ENCODE peak calls at places on chromosome 22, in four cellular contexts. D is ELR; G is retina; V is central memory CD4-positive, alpha-beta T cell. I is an unnamed sample.

GRCh38 chr22:39967103-39967829 is 7.1 kb downstream of the TMA7B start:
- DNase-seq in D (peak), G (peak), V (no peak), I (no peak)

GRCh38 chr22:36325163-36326031 is 62.4 kb downstream of the MYH9 start:
- DNase-seq in D (no peak), G (no peak), V (no peak), I (peak)

GRCh38 chr22:49929553-49929979 is 11.1 kb downstream of the CRELD2 start:
- DNase-seq in D (peak), G (peak), V (peak), I (peak)

GRCh38 chr22:49994361-49995058 is 18.1 kb downstream of the IL17REL start:
- DNase-seq in D (no peak), G (no peak), V (no peak), I (no peak)

GRCh38 chr22:44973829-44974228 is 36.0 kb downstream of the PHF21B start:
- DNase-seq in D (no peak), G (no peak), V (no peak), I (no peak)

GRCh38 chr22:50034126-50035081 is 21.8 kb upstream of the IL17REL start:
- DNase-seq in D (peak), G (no peak), V (no peak), I (no peak)

GRCh38 chr22:46936378-46936916 is 174.0 kb downstream of the TBC1D22A start:
- DNase-seq in D (no peak), G (peak), V (no peak), I (no peak)

GRCh38 chr22:41338614-41339212 is 37.4 kb downstream of the ZC3H7B start:
- DNase-seq in D (no peak), G (no peak), V (no peak), I (no peak)

GRCh38 chr22:24697141-24697540 is 77.4 kb downstream of the PIWIL3 start:
- DNase-seq in D (no peak), G (no peak), V (no peak), I (no peak)

GRCh38 chr22:49724893-49725489 is 102.7 kb downstream of the BRD1 start:
- DNase-seq in D (peak), G (peak), V (peak), I (peak)

GRCh38 chr22:43346521-43346929 is 3.4 kb upstream of the SCUBE1 start:
- DNase-seq in D (peak), G (peak), V (peak), I (peak)

GRCh38 chr22:24554316-24555159 is at the start of gene GUCD1:
- DNase-seq in D (peak), G (no peak), V (no peak), I (peak)

GRCh38 chr22:43448048-43448447 is 36.2 kb downstream of the MPPED1 start:
- DNase-seq in D (no peak), G (no peak), V (no peak), I (no peak)

GRCh38 chr22:47110817-47111443 is 348.5 kb downstream of the TBC1D22A start:
- DNase-seq in D (no peak), G (no peak), V (no peak), I (no peak)

GRCh38 chr22:38924197-38924952 is 33.0 kb upstream of the APOBEC3A start:
- DNase-seq in D (peak), G (no peak), V (no peak), I (peak)

GRCh38 chr22:44379817-44380560 is 67.2 kb upstream of the SHISAL1 start:
- DNase-seq in D (no peak), G (no peak), V (no peak), I (no peak)

GRCh38 chr22:30519842-30520425 is 14.4 kb upstream of the SEC14L4 start:
- DNase-seq in D (no peak), G (no peak), V (no peak), I (no peak)

GRCh38 chr22:28874816-28875320 is 8.5 kb upstream of the ZNRF3 start:
- DNase-seq in D (no peak), G (no peak), V (no peak), I (no peak)

GRCh38 chr22:28051787-28052356 is 132.8 kb upstream of the PITPNB start:
- DNase-seq in D (peak), G (peak), V (no peak), I (peak)

GRCh38 chr22:22916215-22916951 is 28.8 kb downstream of the IGLL5 start:
- DNase-seq in D (no peak), G (no peak), V (no peak), I (no peak)

GRCh38 chr22:37467556-37467955 is 18.6 kb downstream of the MFNG start:
- DNase-seq in D (no peak), G (no peak), V (no peak), I (no peak)

GRCh38 chr22:32000171-32000570 is 42.9 kb upstream of the SLC5A1 start:
- DNase-seq in D (no peak), G (no peak), V (no peak), I (no peak)

GRCh38 chr22:29718949-29719893 is 582 bp upstream of the CABP7 start:
- DNase-seq in D (no peak), G (peak), V (no peak), I (no peak)

GRCh38 chr22:46063861-46064235 is 86.5 kb upstream of the PPARA start:
- DNase-seq in D (no peak), G (no peak), V (no peak), I (no peak)

GRCh38 chr22:24516301-24516737 is 21.2 kb downstream of the UPB1 start:
- DNase-seq in D (peak), G (no peak), V (no peak), I (no peak)

GRCh38 chr22:34416321-34416900 is 496.1 kb upstream of the LARGE1 start:
- DNase-seq in D (no peak), G (no peak), V (no peak), I (no peak)

GRCh38 chr22:37185646-37186227 is 2.3 kb downstream of the C1QTNF6 start:
- DNase-seq in D (no peak), G (no peak), V (no peak), I (peak)

GRCh38 chr22:41401781-41402648 is 20.3 kb downstream of the TEF start:
- DNase-seq in D (peak), G (no peak), V (no peak), I (peak)

GRCh38 chr22:36463783-36464184 is 17.7 kb downstream of the TXN2 start:
- DNase-seq in D (no peak), G (no peak), V (no peak), I (peak)

GRCh38 chr22:32794449-32795213 is 6.9 kb upstream of the TIMP3 start:
- DNase-seq in D (no peak), G (peak), V (no peak), I (no peak)

GRCh38 chr22:19607198-19608113 is 83.2 kb upstream of the CLDN5 start:
- DNase-seq in D (no peak), G (no peak), V (peak), I (no peak)

GRCh38 chr22:47446821-47447810 is 684.7 kb downstream of the TBC1D22A start:
- DNase-seq in D (no peak), G (no peak), V (no peak), I (no peak)

I was measured in left ventricle myocardium superior.